ENCODE peak calls at places on chromosomes 11 and 22, in ten cellular contexts. A is NCI-H1092 treated with DMSO at 0.1 percent for 48 hours, G is GM12865, X is HS-27A, S is endothelial cell, F is hepatic stellate cell, W is activated T-helper 1 cell treated with Interleukin-2 at 50 U/mL for 16 hours, H is colonic mucosa, U is GM19239, Y is progenitor cell of endocrine pancreas. V is an unnamed sample.

GRCh38 chr11:76789443-76789719 is 6.2 kb downstream of the TSKU start:
- DNase-seq in A (no peak), W (no peak), H (no peak), X (no peak), Y (no peak), S (no peak), F (no peak), U (no peak), G (no peak), V (no peak)

GRCh38 chr11:111812211-111812610 is 46.0 kb upstream of the PPP2R1B start:
- DNase-seq in Y (no peak), W (no peak), X (no peak), A (no peak), U (no peak), H (no peak), F (no peak), S (no peak), G (no peak), V (no peak)

GRCh38 chr11:11978792-11979486 is 29.5 kb downstream of the DKK3 start:
- DNase-seq in U (no peak), W (no peak), F (peak; percentile 73), S (no peak), G (no peak), A (peak; percentile 67), Y (no peak), X (no peak), H (peak; percentile 36), V (no peak)

GRCh38 chr11:118258410-118258809 is 5.7 kb downstream of the MPZL2 start:
- DNase-seq in S (no peak), X (no peak), U (no peak), Y (no peak), H (peak; percentile 18), W (no peak), A (no peak), F (no peak), G (no peak), V (no peak)

GRCh38 chr22:43837666-43838065 is 24.6 kb downstream of the SULT4A1 start:
- DNase-seq in S (no peak), U (no peak), G (no peak), H (no peak), A (no peak), X (no peak), W (no peak), F (no peak), Y (no peak), V (no peak)

GRCh38 chr11:126485021-126485781 is 129.7 kb downstream of the ST3GAL4 start:
- DNase-seq in W (no peak), X (no peak), S (no peak), A (no peak), H (no peak), G (peak; percentile 33), F (peak; percentile 35), Y (no peak), U (no peak), V (peak; percentile 0)

GRCh38 chr11:12100886-12101285 is 9.5 kb upstream of the MICAL2 start:
- DNase-seq in Y (no peak), X (no peak), G (no peak), F (no peak), A (no peak), S (no peak), H (no peak), W (no peak), U (no peak), V (no peak)

GRCh38 chr11:131945695-131946094 is 575.3 kb downstream of the NTM start:
- DNase-seq in W (no peak), X (no peak), F (no peak), Y (no peak), A (no peak), G (no peak), H (no peak), U (no peak), S (no peak), V (no peak)

GRCh38 chr11:118142809-118143208 is 9.8 kb downstream of the SCN4B start:
- DNase-seq in S (no peak), X (no peak), U (no peak), G (no peak), Y (no peak), A (no peak), W (no peak), F (no peak), H (no peak), V (no peak)

V was measured in WTC11.